ENCODE peak calls at places on chromosomes 7 and 10, in five cellular contexts. One of them, this sample, is unnamed.

GRCh38 chr7:46603780-46604725 is 683.0 kb upstream of the IGFBP3 start:
- DNase-seq in adipocyte: peak
- DNase-seq in posterior vena cava: peak
- DNase-seq in pancreas: peak
- DNase-seq in cardiac muscle cell: peak
- DNase-seq in this sample: no peak

GRCh38 chr10:11210211-11210922 is 192.7 kb downstream of the CELF2 start:
- DNase-seq in adipocyte: no peak
- DNase-seq in posterior vena cava: no peak
- DNase-seq in pancreas: no peak
- DNase-seq in cardiac muscle cell: no peak
- DNase-seq in this sample: no peak

GRCh38 chr10:119383174-119383856 is 159.2 kb downstream of the RGS10 start:
- DNase-seq in adipocyte: no peak
- DNase-seq in posterior vena cava: no peak
- DNase-seq in pancreas: no peak
- DNase-seq in cardiac muscle cell: no peak
- DNase-seq in this sample: no peak

GRCh38 chr10:87862644-87863101 is 660 bp downstream of the KLLN start:
- DNase-seq in adipocyte: no peak
- DNase-seq in posterior vena cava: no peak
- DNase-seq in pancreas: no peak
- DNase-seq in cardiac muscle cell: no peak
- DNase-seq in this sample: no peak

GRCh38 chr7:137873524-137873923 is 26.8 kb upstream of the DGKI start:
- DNase-seq in adipocyte: peak
- DNase-seq in posterior vena cava: no peak
- DNase-seq in pancreas: no peak
- DNase-seq in cardiac muscle cell: peak
- DNase-seq in this sample: no peak

GRCh38 chr7:151085691-151086620 is at the start of gene AGAP3:
- DNase-seq in adipocyte: peak
- DNase-seq in posterior vena cava: peak
- DNase-seq in pancreas: peak
- DNase-seq in cardiac muscle cell: peak
- DNase-seq in this sample: peak

GRCh38 chr7:77354484-77354883 is 61.7 kb downstream of the GSAP start:
- DNase-seq in adipocyte: no peak
- DNase-seq in posterior vena cava: no peak
- DNase-seq in pancreas: no peak
- DNase-seq in cardiac muscle cell: no peak
- DNase-seq in this sample: no peak

GRCh38 chr7:35695628-35695888 is 623 bp upstream of the HERPUD2 start:
- DNase-seq in adipocyte: no peak
- DNase-seq in posterior vena cava: no peak
- DNase-seq in pancreas: no peak
- DNase-seq in cardiac muscle cell: no peak
- DNase-seq in this sample: no peak

GRCh38 chr7:139914861-139915300 is 85.8 kb downstream of the TBXAS1 start:
- DNase-seq in adipocyte: no peak
- DNase-seq in posterior vena cava: no peak
- DNase-seq in pancreas: no peak
- DNase-seq in cardiac muscle cell: no peak
- DNase-seq in this sample: no peak

GRCh38 chr7:81094952-81095351 is 176.1 kb upstream of the SEMA3C start:
- DNase-seq in adipocyte: no peak
- DNase-seq in posterior vena cava: no peak
- DNase-seq in pancreas: no peak
- DNase-seq in cardiac muscle cell: no peak
- DNase-seq in this sample: no peak

GRCh38 chr7:151491859-151492258 is 27.8 kb downstream of the RHEB start:
- DNase-seq in adipocyte: peak
- DNase-seq in posterior vena cava: no peak
- DNase-seq in pancreas: no peak
- DNase-seq in cardiac muscle cell: peak
- DNase-seq in this sample: peak

GRCh38 chr10:79385804-79386531 is 38.7 kb downstream of the PPIF start:
- DNase-seq in adipocyte: no peak
- DNase-seq in posterior vena cava: peak
- DNase-seq in pancreas: no peak
- DNase-seq in cardiac muscle cell: no peak
- DNase-seq in this sample: no peak

GRCh38 chr10:131822694-131823245 is 78.0 kb upstream of the PPP2R2D start:
- DNase-seq in adipocyte: no peak
- DNase-seq in posterior vena cava: no peak
- DNase-seq in pancreas: no peak
- DNase-seq in cardiac muscle cell: no peak
- DNase-seq in this sample: no peak